ENCODE peak calls at places on chromosomes 13 and 19, in six cellular contexts. One of them, this sample, is unnamed.

GRCh38 chr19:23698711-23699520 is 11.9 kb upstream of the ZNF675 start:
- DNase-seq in central memory CD8-positive, alpha-beta T cell: no peak
- DNase-seq in NCI-H1092: no peak
- DNase-seq in IMR-90: no peak
- DNase-seq in stimulated activated CD4-positive, alpha-beta T cell treated with anti-CD3 and anti-CD28 coated beads, Interleukin-1b, Interleukin-23, amount 100 ng/mL, for 4 hours: no peak
- DNase-seq in sciatic nerve: no peak
- DNase-seq in this sample: no peak

GRCh38 chr19:6828698-6829633 is 56.5 kb downstream of the VAV1 start:
- DNase-seq in central memory CD8-positive, alpha-beta T cell: no peak
- DNase-seq in NCI-H1092: no peak
- DNase-seq in IMR-90: no peak
- DNase-seq in stimulated activated CD4-positive, alpha-beta T cell treated with anti-CD3 and anti-CD28 coated beads, Interleukin-1b, Interleukin-23, amount 100 ng/mL, for 4 hours: peak; percentile 11
- DNase-seq in sciatic nerve: peak; percentile 49
- DNase-seq in this sample: no peak

GRCh38 chr19:32811151-32811550 is 58.4 kb downstream of the SLC7A9 start:
- DNase-seq in central memory CD8-positive, alpha-beta T cell: no peak
- DNase-seq in NCI-H1092: no peak
- DNase-seq in IMR-90: no peak
- DNase-seq in stimulated activated CD4-positive, alpha-beta T cell treated with anti-CD3 and anti-CD28 coated beads, Interleukin-1b, Interleukin-23, amount 100 ng/mL, for 4 hours: no peak
- DNase-seq in sciatic nerve: no peak
- DNase-seq in this sample: no peak

GRCh38 chr13:97298816-97299215 is 76.7 kb downstream of the MBNL2 start:
- DNase-seq in central memory CD8-positive, alpha-beta T cell: no peak
- DNase-seq in NCI-H1092: no peak
- DNase-seq in IMR-90: peak; percentile 47
- DNase-seq in stimulated activated CD4-positive, alpha-beta T cell treated with anti-CD3 and anti-CD28 coated beads, Interleukin-1b, Interleukin-23, amount 100 ng/mL, for 4 hours: no peak
- DNase-seq in sciatic nerve: no peak
- DNase-seq in this sample: no peak

GRCh38 chr13:72990883-72991282 is 67.9 kb upstream of the KLF5 start:
- DNase-seq in central memory CD8-positive, alpha-beta T cell: no peak
- DNase-seq in NCI-H1092: no peak
- DNase-seq in IMR-90: peak; percentile 2
- DNase-seq in stimulated activated CD4-positive, alpha-beta T cell treated with anti-CD3 and anti-CD28 coated beads, Interleukin-1b, Interleukin-23, amount 100 ng/mL, for 4 hours: no peak
- DNase-seq in sciatic nerve: no peak
- DNase-seq in this sample: no peak

GRCh38 chr13:50104493-50104892 is 89.2 kb downstream of the KCNRG start:
- DNase-seq in central memory CD8-positive, alpha-beta T cell: no peak
- DNase-seq in NCI-H1092: no peak
- DNase-seq in IMR-90: peak; percentile 46
- DNase-seq in stimulated activated CD4-positive, alpha-beta T cell treated with anti-CD3 and anti-CD28 coated beads, Interleukin-1b, Interleukin-23, amount 100 ng/mL, for 4 hours: no peak
- DNase-seq in sciatic nerve: no peak
- DNase-seq in this sample: peak; percentile 8

GRCh38 chr13:97030705-97031452 is 36.6 kb upstream of the OXGR1 start:
- DNase-seq in central memory CD8-positive, alpha-beta T cell: no peak
- DNase-seq in NCI-H1092: peak; percentile 27
- DNase-seq in IMR-90: peak; percentile 61
- DNase-seq in stimulated activated CD4-positive, alpha-beta T cell treated with anti-CD3 and anti-CD28 coated beads, Interleukin-1b, Interleukin-23, amount 100 ng/mL, for 4 hours: no peak
- DNase-seq in sciatic nerve: no peak
- DNase-seq in this sample: peak; percentile 26

GRCh38 chr19:30668521-30669155 is 296.5 kb downstream of the ZNF536 start:
- DNase-seq in central memory CD8-positive, alpha-beta T cell: no peak
- DNase-seq in NCI-H1092: no peak
- DNase-seq in IMR-90: no peak
- DNase-seq in stimulated activated CD4-positive, alpha-beta T cell treated with anti-CD3 and anti-CD28 coated beads, Interleukin-1b, Interleukin-23, amount 100 ng/mL, for 4 hours: no peak
- DNase-seq in sciatic nerve: no peak
- DNase-seq in this sample: no peak

GRCh38 chr13:93325303-93326297 is 99.0 kb downstream of the GPC6 start:
- DNase-seq in central memory CD8-positive, alpha-beta T cell: no peak
- DNase-seq in NCI-H1092: no peak
- DNase-seq in IMR-90: no peak
- DNase-seq in stimulated activated CD4-positive, alpha-beta T cell treated with anti-CD3 and anti-CD28 coated beads, Interleukin-1b, Interleukin-23, amount 100 ng/mL, for 4 hours: no peak
- DNase-seq in sciatic nerve: no peak
- DNase-seq in this sample: no peak

GRCh38 chr19:18520848-18521691 is 800 bp downstream of the ELL start:
- DNase-seq in central memory CD8-positive, alpha-beta T cell: no peak
- DNase-seq in NCI-H1092: no peak
- DNase-seq in IMR-90: no peak
- DNase-seq in stimulated activated CD4-positive, alpha-beta T cell treated with anti-CD3 and anti-CD28 coated beads, Interleukin-1b, Interleukin-23, amount 100 ng/mL, for 4 hours: no peak
- DNase-seq in sciatic nerve: peak; percentile 77
- DNase-seq in this sample: no peak

GRCh38 chr19:22622901-22623840 is 11.0 kb upstream of the ZNF492 start:
- DNase-seq in central memory CD8-positive, alpha-beta T cell: no peak
- DNase-seq in NCI-H1092: no peak
- DNase-seq in IMR-90: no peak
- DNase-seq in stimulated activated CD4-positive, alpha-beta T cell treated with anti-CD3 and anti-CD28 coated beads, Interleukin-1b, Interleukin-23, amount 100 ng/mL, for 4 hours: no peak
- DNase-seq in sciatic nerve: no peak
- DNase-seq in this sample: no peak

GRCh38 chr19:39752795-39753194 is 15.0 kb upstream of the CLC start:
- DNase-seq in central memory CD8-positive, alpha-beta T cell: no peak
- DNase-seq in NCI-H1092: no peak
- DNase-seq in IMR-90: no peak
- DNase-seq in stimulated activated CD4-positive, alpha-beta T cell treated with anti-CD3 and anti-CD28 coated beads, Interleukin-1b, Interleukin-23, amount 100 ng/mL, for 4 hours: no peak
- DNase-seq in sciatic nerve: no peak
- DNase-seq in this sample: no peak

GRCh38 chr19:15265849-15266248 is 33.6 kb upstream of the EPHX3 start:
- DNase-seq in central memory CD8-positive, alpha-beta T cell: no peak
- DNase-seq in NCI-H1092: peak; percentile 96
- DNase-seq in IMR-90: peak; percentile 98
- DNase-seq in stimulated activated CD4-positive, alpha-beta T cell treated with anti-CD3 and anti-CD28 coated beads, Interleukin-1b, Interleukin-23, amount 100 ng/mL, for 4 hours: no peak
- DNase-seq in sciatic nerve: peak; percentile 94
- DNase-seq in this sample: peak; percentile 77

GRCh38 chr19:15062036-15062435 is 12.8 kb downstream of the CASP14 start:
- DNase-seq in central memory CD8-positive, alpha-beta T cell: no peak
- DNase-seq in NCI-H1092: no peak
- DNase-seq in IMR-90: no peak
- DNase-seq in stimulated activated CD4-positive, alpha-beta T cell treated with anti-CD3 and anti-CD28 coated beads, Interleukin-1b, Interleukin-23, amount 100 ng/mL, for 4 hours: no peak
- DNase-seq in sciatic nerve: no peak
- DNase-seq in this sample: no peak

GRCh38 chr19:52492991-52493470 is 34.4 kb upstream of the ZNF808 start:
- DNase-seq in central memory CD8-positive, alpha-beta T cell: no peak
- DNase-seq in NCI-H1092: no peak
- DNase-seq in IMR-90: no peak
- DNase-seq in stimulated activated CD4-positive, alpha-beta T cell treated with anti-CD3 and anti-CD28 coated beads, Interleukin-1b, Interleukin-23, amount 100 ng/mL, for 4 hours: no peak
- DNase-seq in sciatic nerve: no peak
- DNase-seq in this sample: no peak

GRCh38 chr13:110957181-110957884 is 42.5 kb upstream of the ANKRD10 start:
- DNase-seq in central memory CD8-positive, alpha-beta T cell: no peak
- DNase-seq in NCI-H1092: no peak
- DNase-seq in IMR-90: peak; percentile 16
- DNase-seq in stimulated activated CD4-positive, alpha-beta T cell treated with anti-CD3 and anti-CD28 coated beads, Interleukin-1b, Interleukin-23, amount 100 ng/mL, for 4 hours: no peak
- DNase-seq in sciatic nerve: no peak
- DNase-seq in this sample: no peak

GRCh38 chr13:74148437-74148836 is 14.2 kb upstream of the KLF12 start:
- DNase-seq in central memory CD8-positive, alpha-beta T cell: no peak
- DNase-seq in NCI-H1092: no peak
- DNase-seq in IMR-90: no peak
- DNase-seq in stimulated activated CD4-positive, alpha-beta T cell treated with anti-CD3 and anti-CD28 coated beads, Interleukin-1b, Interleukin-23, amount 100 ng/mL, for 4 hours: no peak
- DNase-seq in sciatic nerve: no peak
- DNase-seq in this sample: no peak

GRCh38 chr13:67204731-67205130 is 25.4 kb downstream of the PCDH9 start:
- DNase-seq in central memory CD8-positive, alpha-beta T cell: no peak
- DNase-seq in NCI-H1092: peak; percentile 18
- DNase-seq in IMR-90: no peak
- DNase-seq in stimulated activated CD4-positive, alpha-beta T cell treated with anti-CD3 and anti-CD28 coated beads, Interleukin-1b, Interleukin-23, amount 100 ng/mL, for 4 hours: no peak
- DNase-seq in sciatic nerve: no peak
- DNase-seq in this sample: no peak

GRCh38 chr13:20713751-20714150 is 10.3 kb downstream of the IL17D start:
- DNase-seq in central memory CD8-positive, alpha-beta T cell: no peak
- DNase-seq in NCI-H1092: no peak
- DNase-seq in IMR-90: peak; percentile 39
- DNase-seq in stimulated activated CD4-positive, alpha-beta T cell treated with anti-CD3 and anti-CD28 coated beads, Interleukin-1b, Interleukin-23, amount 100 ng/mL, for 4 hours: no peak
- DNase-seq in sciatic nerve: no peak
- DNase-seq in this sample: no peak

GRCh38 chr19:42376177-42376555 is 13.9 kb downstream of the CNFN start:
- DNase-seq in central memory CD8-positive, alpha-beta T cell: no peak
- DNase-seq in NCI-H1092: no peak
- DNase-seq in IMR-90: no peak
- DNase-seq in stimulated activated CD4-positive, alpha-beta T cell treated with anti-CD3 and anti-CD28 coated beads, Interleukin-1b, Interleukin-23, amount 100 ng/mL, for 4 hours: no peak
- DNase-seq in sciatic nerve: no peak
- DNase-seq in this sample: no peak